ENCODE peak calls at places on chromosome 9, in four cellular contexts. E is osteoblast, C is thoracic aorta, H is heart right ventricle. S is an unnamed sample. For H3K4me1, the result is how much of the 10 kb centered on the place peaks cover.

GRCh38 chr9:70120834-70121510 is 77.3 kb downstream of the MAMDC2 start:
- DNase-seq in E (peak), C (no peak), H (peak), S (peak)

GRCh38 chr9:117523531-117524153 is 108.8 kb upstream of the ASTN2 start:
- DNase-seq in E (no peak), C (no peak), H (no peak), S (no peak)

GRCh38 chr9:109968702-109969450 is 188.9 kb downstream of the PALM2AKAP2 start:
- DNase-seq in E (no peak), C (no peak), H (no peak), S (no peak)

GRCh38 chr9:111253742-111254437 is 76.1 kb downstream of the OR2K2 start:
- DNase-seq in E (no peak), C (no peak), H (no peak), S (no peak)

GRCh38 chr9:91174772-91175171 is 186.9 kb downstream of the AUH start:
- DNase-seq in E (no peak), C (no peak), H (no peak), S (no peak)

GRCh38 chr9:113807173-113808061 is 68.7 kb upstream of the ZNF618 start:
- DNase-seq in E (no peak), C (no peak), H (no peak), S (peak)

GRCh38 chr9:13358128-13358527 is 78.6 kb upstream of the MPDZ start:
- DNase-seq in E (no peak), C (no peak), H (no peak), S (no peak)

GRCh38 chr9:93864840-93865239 is 90.3 kb downstream of the BARX1 start:
- DNase-seq in E (no peak), C (no peak), H (no peak), S (no peak)

GRCh38 chr9:77469515-77470197 is 178.5 kb downstream of the GNA14 start:
- DNase-seq in E (no peak), C (no peak), H (no peak), S (no peak)

GRCh38 chr9:61673664-61674381 is 484.0 kb downstream of the SPATA31A7 start:
- DNase-seq in E (no peak), C (no peak), H (no peak), S (no peak)

GRCh38 chr9:1598270-1598669 is 416.9 kb upstream of the SMARCA2 start:
- DNase-seq in E (no peak), C (no peak), H (no peak), S (no peak)

GRCh38 chr9:118570076-118570475 is 799.2 kb downstream of the BRINP1 start:
- DNase-seq in E (no peak), C (no peak), H (no peak), S (no peak)

GRCh38 chr9:105355810-105356209 is 92.0 kb upstream of the FSD1L start:
- DNase-seq in E (no peak), C (no peak), H (no peak), S (no peak)

GRCh38 chr9:116653580-116654355 is 33.3 kb upstream of the TRIM32 start:
- DNase-seq in E (no peak), C (no peak), H (no peak), S (no peak)

GRCh38 chr9:76338418-76338817 is 55.8 kb downstream of the RFK start:
- DNase-seq in E (no peak), C (no peak), H (no peak), S (no peak)

GRCh38 chr9:131019387-131020239 is 10.6 kb downstream of the LAMC3 start:
- DNase-seq in E (peak), C (no peak), H (no peak), S (no peak)

GRCh38 chr9:109331353-109331752 is 10.5 kb upstream of the EPB41L4B start:
- DNase-seq in E (no peak), C (no peak), H (peak), S (peak)

GRCh38 chr9:88534456-88535225 is at the start of gene NXNL2:
- DNase-seq in E (peak), C (peak), H (peak), S (peak)

GRCh38 chr9:97903168-97903567 is 19.1 kb downstream of the TRMO start:
- DNase-seq in E (no peak), C (no peak), H (no peak), S (no peak)

GRCh38 chr9:85640425-85640824 is 101.3 kb downstream of the AGTPBP1 start:
- DNase-seq in E (no peak), C (no peak), H (no peak), S (no peak)

GRCh38 chr9:89991204-89991790 is 386.5 kb downstream of the GADD45G start:
- DNase-seq in E (no peak), C (no peak), H (no peak), S (no peak)

GRCh38 chr9:110283736-110284135 is 27.4 kb upstream of the TXN start:
- DNase-seq in E (no peak), C (no peak), H (no peak), S (no peak)

GRCh38 chr9:131887680-131888079 is 147.8 kb upstream of the RAPGEF1 start:
- DNase-seq in E (no peak), C (no peak), H (no peak), S (no peak)

GRCh38 chr9:121125590-121125989 is 50.8 kb downstream of the CNTRL start:
- DNase-seq in E (no peak), C (no peak), H (no peak), S (no peak)

GRCh38 chr9:97907051-97907450 is 15.2 kb downstream of the TRMO start:
- DNase-seq in E (no peak), C (no peak), H (no peak), S (no peak)

GRCh38 chr9:9563817-9564216 is 1049.0 kb downstream of the PTPRD start:
- DNase-seq in E (no peak), C (no peak), H (no peak), S (no peak)

GRCh38 chr9:35303567-35303966 is 141.8 kb downstream of the UNC13B start:
- DNase-seq in E (no peak), C (no peak), H (no peak), S (no peak)

GRCh38 chr9:93488239-93488638 is 34.9 kb upstream of the FAM120AOS start:
- DNase-seq in E (no peak), C (no peak), H (no peak), S (no peak)

GRCh38 chr9:74666625-74667316 is 169.6 kb downstream of the RORB start:
- DNase-seq in E (no peak), C (no peak), H (no peak), S (no peak)

GRCh38 chr9:107969141-107969540 is 479.6 kb upstream of the KLF4 start:
- DNase-seq in E (no peak), C (no peak), H (no peak), S (no peak)

GRCh38 chr9:22211588-22212360 is 202.7 kb upstream of the CDKN2B start:
- DNase-seq in E (peak), C (no peak), H (no peak), S (no peak)
- H3K27ac ChIP-seq in E (peak), C (no peak), H (no peak), S (no peak)

GRCh38 chr9:136526625-136527066 is 19.2 kb downstream of the NOTCH1 start:
- DNase-seq in E (no peak), C (no peak), H (no peak), S (no peak)
- H3K4me1 ChIP-seq in E (under half), C (half or more), H (under half), S (half or more)

GRCh38 chr9:128068656-128069221 is 707 bp downstream of the SLC25A25 start:
- DNase-seq in E (no peak), C (no peak), H (no peak), S (no peak)

GRCh38 chr9:128067898-128068655 is at the start of gene SLC25A25:
- DNase-seq in E (peak), C (peak), H (peak), S (peak)

GRCh38 chr9:128065907-128066712 is 1.0 kb downstream of the NAIF1 start:
- DNase-seq in E (no peak), C (no peak), H (no peak), S (no peak)

GRCh38 chr9:128067622-128067897 is 440 bp upstream of the NAIF1 start:
- DNase-seq in E (no peak), C (no peak), H (no peak), S (no peak)

DNA sequence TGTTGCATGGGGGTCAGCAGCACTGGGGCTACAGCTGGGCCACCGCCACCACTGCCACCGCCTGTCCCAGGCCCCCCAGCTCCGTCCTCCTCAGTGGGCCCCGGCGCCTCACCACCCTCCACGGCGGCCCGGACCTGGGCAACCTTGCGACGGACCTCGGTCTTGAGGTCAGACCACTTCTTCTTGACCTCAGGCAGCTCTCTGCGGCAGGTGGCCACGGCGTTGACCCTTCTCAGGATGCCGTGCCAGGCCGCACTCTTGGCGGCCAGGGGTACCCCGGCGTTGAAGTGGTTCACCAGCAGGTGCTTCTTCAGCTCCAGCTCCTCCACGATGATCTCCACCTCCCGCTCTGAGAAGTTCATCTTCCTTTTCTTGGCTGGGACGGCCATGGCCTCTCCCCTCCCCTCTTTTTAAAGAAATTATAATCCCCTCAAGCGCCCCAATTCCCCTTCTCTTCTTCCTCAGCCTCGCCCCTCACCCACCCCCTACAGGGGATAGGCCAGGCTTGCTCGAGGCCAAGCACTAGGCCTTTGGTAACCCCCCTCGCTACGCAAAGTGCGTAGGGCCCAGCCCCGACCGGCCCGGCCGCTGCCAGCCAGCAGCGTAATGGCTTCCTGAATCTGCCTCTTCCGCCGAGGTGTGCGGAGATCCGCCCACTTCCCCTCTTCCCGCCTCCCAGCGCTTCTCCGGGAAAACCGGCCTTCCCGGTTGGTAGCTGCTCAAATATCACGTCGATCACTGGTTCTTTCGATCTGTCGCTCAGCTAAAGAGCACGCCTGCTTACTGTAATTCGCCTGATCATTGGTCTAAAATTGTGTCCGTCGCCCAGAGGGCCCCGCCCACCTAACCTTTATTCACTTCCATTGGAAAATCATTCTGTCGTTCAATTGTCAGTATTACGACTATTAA is at the start of gene NAIF1:
- DNase-seq in E (peak), C (peak), H (peak), S (peak)
- TF ChIP-seq CTCF in E (no peak), C (no peak), H (no peak), S (no peak)

GRCh38 chr9:102514541-102514940 is 480.6 kb upstream of the CYLC2 start:
- DNase-seq in E (no peak), C (no peak), H (no peak), S (no peak)

GRCh38 chr9:102521097-102521755 is 473.9 kb upstream of the CYLC2 start:
- DNase-seq in E (no peak), C (no peak), H (no peak), S (no peak)

GRCh38 chr9:102518324-102518723 is 476.8 kb upstream of the CYLC2 start:
- DNase-seq in E (no peak), C (no peak), H (no peak), S (no peak)
- H3K27ac ChIP-seq in E (no peak), C (no peak), H (no peak), S (no peak)

DNA sequence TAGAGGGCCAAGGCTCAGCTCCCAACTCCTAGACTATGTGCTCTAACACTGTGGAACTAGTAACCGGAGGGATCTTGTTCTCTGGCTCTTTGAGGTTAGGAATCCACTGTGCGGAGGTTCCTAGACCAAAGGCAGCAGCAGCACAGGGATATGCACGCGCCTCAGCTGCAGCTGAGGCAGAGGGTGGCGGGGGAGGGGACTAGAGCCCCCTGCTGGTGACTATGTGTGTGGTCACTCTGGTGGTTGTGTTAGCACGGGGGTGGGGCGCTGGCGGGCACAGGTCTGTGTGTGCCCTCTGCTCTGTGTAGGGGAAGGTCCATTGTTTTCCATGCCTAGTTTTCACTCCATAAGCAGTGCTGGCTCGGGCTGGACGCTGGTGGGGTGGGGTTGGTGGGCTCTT is 458.0 kb upstream of the IZUMO3 start:
- DNase-seq in E (no peak), C (no peak), H (no peak), S (no peak)
- H3K4me1 ChIP-seq in E (under half), C (under half), H (under half), S (under half)

GRCh38 chr9:106557996-106558667 is 304.8 kb upstream of the ZNF462 start:
- DNase-seq in E (no peak), C (no peak), H (no peak), S (no peak)
- TF ChIP-seq CTCF in E (no peak), C (no peak), H (no peak), S (no peak)

DNA sequence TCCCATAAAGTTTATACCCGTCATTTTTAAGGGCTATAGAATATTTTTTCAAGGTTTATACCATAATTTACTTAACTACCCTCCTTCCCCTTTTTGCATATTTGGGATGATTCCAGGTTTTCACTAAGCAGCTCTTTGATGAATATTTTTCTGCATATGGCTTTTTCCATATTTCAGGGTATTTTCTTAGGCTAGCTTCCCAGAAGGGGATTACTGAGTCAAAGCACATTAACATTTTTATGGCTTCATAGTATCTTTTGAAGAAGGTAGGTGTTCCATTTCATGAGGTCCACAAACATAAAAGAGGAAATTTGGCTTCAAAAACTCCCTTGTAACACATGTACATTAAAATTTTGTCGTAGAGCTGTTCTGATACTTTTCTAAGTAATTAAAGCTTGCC is 14.6 kb upstream of the COL15A1 start:
- DNase-seq in E (no peak), C (no peak), H (no peak), S (no peak)
- H3K27ac ChIP-seq in E (no peak), C (no peak), H (no peak), S (no peak)

DNA sequence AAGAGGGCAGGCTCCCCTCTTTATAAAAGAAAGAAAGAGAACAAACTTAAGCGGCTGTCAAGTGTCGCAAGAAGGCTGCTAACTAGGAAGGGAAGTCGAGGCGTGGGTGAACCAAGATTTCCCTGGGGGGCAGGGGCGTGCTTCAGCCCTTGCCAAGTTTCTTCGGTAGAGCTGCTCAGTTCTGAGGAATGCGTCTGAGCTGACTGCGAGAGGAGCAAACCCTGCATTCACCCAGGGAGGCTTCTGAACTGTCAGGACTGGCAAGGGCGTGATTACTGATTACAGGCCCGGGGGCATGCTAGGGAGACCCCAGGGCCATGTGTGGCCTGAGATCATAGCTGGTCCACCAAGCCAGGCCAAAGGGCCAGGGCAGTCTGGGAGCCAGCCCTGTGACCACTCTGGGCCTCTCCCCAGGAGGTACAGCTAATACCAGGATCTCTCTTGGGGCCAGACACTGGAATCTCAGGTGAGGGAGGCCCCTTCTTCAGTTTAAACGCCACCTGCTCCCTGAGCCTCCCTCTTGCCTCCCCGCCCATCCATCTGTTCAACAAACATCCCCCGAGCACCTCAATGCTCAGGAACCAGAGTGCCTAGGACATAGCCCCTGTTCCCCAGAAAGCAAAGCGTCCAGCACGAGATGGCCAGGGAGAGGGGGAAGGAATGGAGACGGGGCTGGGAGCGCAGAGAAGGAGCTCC is 30.9 kb downstream of the SARDH start:
- DNase-seq in E (peak), C (no peak), H (peak), S (peak)
- H3K4me1 ChIP-seq in E (under half), C (under half), H (under half), S (under half)

GRCh38 chr9:34001308-34001707 is 47.4 kb downstream of the UBAP2 start:
- DNase-seq in E (no peak), C (no peak), H (no peak), S (no peak)
- TF ChIP-seq CTCF in E (no peak), C (no peak), H (no peak), S (no peak)